ENCODE peak calls at places on chromosomes 1 and 21, in six cellular contexts. P, H, G, I, M and T are unnamed samples.

GRCh38 chr1:154774175-154774855 is 95.8 kb downstream of the KCNN3 start:
- DNase-seq in P (no peak), H (no peak), G (no peak), I (no peak), M (no peak), T (no peak)

GRCh38 chr1:193031431-193031830 is 27.7 kb downstream of the UCHL5 start:
- DNase-seq in P (peak), H (no peak), G (no peak), I (peak), M (peak), T (no peak)

GRCh38 chr1:4700801-4701200 is 46.4 kb downstream of the AJAP1 start:
- DNase-seq in P (no peak), H (peak), G (no peak), I (no peak), M (no peak), T (no peak)

GRCh38 chr21:38227401-38227800 is 29.4 kb upstream of the KCNJ15 start:
- DNase-seq in P (no peak), H (no peak), G (no peak), I (no peak), M (no peak), T (no peak)

GRCh38 chr1:167117225-167117624 is 23.4 kb downstream of the STYXL2 start:
- DNase-seq in P (no peak), H (no peak), G (no peak), I (no peak), M (no peak), T (no peak)

GRCh38 chr1:18721776-18722175 is 91.1 kb downstream of the PAX7 start:
- DNase-seq in P (no peak), H (no peak), G (no peak), I (no peak), M (no peak), T (no peak)

GRCh38 chr1:30101016-30101415 is 622.4 kb downstream of the MATN1 start:
- DNase-seq in P (no peak), H (no peak), G (no peak), I (no peak), M (no peak), T (no peak)

GRCh38 chr1:90174246-90174645 is 179.3 kb downstream of the ZNF326 start:
- DNase-seq in P (no peak), H (no peak), G (no peak), I (no peak), M (no peak), T (peak)

GRCh38 chr1:192887426-192887825 is 78.6 kb downstream of the RGS2 start:
- DNase-seq in P (no peak), H (no peak), G (no peak), I (no peak), M (no peak), T (no peak)

GRCh38 chr1:20603473-20604464 is 14.9 kb downstream of the CDA start:
- DNase-seq in P (peak), H (no peak), G (peak), I (peak), M (peak), T (peak)

GRCh38 chr1:193525917-193526710 is 339.7 kb upstream of the B3GALT2 start:
- DNase-seq in P (no peak), H (no peak), G (no peak), I (no peak), M (no peak), T (no peak)

GRCh38 chr1:159828916-159829634 is 2.4 kb downstream of the SLAMF8 start:
- DNase-seq in P (no peak), H (no peak), G (no peak), I (peak), M (peak), T (no peak)

DNA sequence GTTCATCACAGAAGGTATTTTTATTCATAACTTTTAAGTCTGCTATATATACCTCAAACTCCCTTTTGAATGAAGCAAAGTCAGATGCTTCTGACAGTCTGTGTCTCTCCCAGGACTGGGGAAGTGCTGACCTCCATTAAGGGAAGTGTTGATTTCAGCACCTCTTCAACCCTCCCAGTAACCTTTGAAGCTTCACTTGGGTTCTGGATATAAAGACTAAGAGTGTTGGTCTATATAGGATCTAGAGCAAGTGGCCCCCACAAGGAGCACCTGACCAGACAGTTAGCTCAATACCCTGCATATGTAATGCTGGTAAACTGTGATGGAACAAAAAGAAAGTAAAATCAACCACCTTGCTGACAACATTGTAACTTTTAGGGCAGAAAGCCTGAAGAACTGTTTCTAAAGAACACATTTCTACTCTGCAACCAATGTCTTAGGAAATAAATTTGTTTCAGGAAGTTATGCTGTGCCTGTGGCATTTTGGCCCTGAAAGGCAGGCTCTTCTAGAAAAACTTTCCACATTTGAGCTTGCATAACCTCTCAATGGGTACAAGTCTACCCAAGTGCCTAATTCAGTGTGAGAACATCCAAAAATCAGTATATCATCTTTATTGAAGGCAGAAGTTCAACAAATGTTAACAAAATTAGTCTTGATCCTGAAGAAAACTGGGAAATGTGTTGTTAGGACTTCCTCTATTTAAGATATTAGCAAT is 865 bp upstream of the PTPN22 start:
- DNase-seq in P (no peak), H (peak), G (no peak), I (no peak), M (no peak), T (no peak)
- H3K4me3 ChIP-seq in P (no peak), H (peak), G (no peak), I (no peak), M (no peak), T (no peak)

GRCh38 chr1:235971571-235972315 is 93.1 kb downstream of the NID1 start:
- DNase-seq in P (peak), H (peak), G (peak), I (peak), M (peak), T (peak)
- H3K4me3 ChIP-seq in P (peak), H (no peak), G (peak), I (no peak), M (peak), T (peak)

GRCh38 chr1:116415699-116416533 is 42.9 kb downstream of the ATP1A1 start:
- DNase-seq in P (no peak), H (peak), G (no peak), I (no peak), M (peak), T (no peak)

GRCh38 chr1:116417678-116418077 is 44.6 kb downstream of the ATP1A1 start:
- DNase-seq in P (no peak), H (no peak), G (no peak), I (no peak), M (no peak), T (no peak)

GRCh38 chr1:116415200-116415698 is 42.2 kb downstream of the ATP1A1 start:
- DNase-seq in P (no peak), H (no peak), G (no peak), I (no peak), M (no peak), T (no peak)

GRCh38 chr1:116418091-116418830 is 45.2 kb downstream of the ATP1A1 start:
- DNase-seq in P (peak), H (peak), G (peak), I (peak), M (peak), T (peak)

DNA sequence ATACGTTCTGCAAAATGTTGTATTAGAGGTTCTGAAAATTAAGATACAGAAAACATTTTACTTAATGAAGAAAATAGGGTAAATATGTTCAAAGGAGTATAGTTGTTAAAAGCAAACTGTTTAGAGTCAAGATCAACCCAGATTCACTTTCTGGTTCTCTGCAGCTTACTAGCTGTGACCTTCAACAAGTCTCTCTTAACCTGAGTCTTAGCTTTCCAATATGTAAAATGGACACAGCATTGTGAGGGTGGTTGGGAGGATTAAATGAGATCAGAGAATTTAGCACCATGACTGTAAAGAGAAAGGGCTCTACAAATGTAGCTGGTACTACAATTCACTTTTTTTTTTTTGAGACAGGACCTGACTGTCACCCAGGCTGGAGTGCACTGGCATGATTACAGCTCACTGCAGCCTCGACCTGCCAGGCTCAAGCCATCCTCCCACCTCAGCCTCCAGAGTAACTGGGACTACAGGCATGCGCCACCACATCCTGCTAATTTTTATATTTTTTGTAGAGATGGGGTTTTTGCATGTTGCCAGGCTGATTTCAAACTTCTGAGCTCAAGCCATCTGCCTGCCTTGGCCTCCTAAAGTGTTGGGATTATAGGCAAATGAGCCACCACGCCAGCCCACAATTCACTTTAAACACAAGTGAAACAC is 43.9 kb downstream of the ATP1A1 start:
- DNase-seq in P (no peak), H (peak), G (no peak), I (no peak), M (peak), T (no peak)
- H3K4me3 ChIP-seq in P (no peak), H (peak), G (no peak), I (no peak), M (peak), T (no peak)

DNA sequence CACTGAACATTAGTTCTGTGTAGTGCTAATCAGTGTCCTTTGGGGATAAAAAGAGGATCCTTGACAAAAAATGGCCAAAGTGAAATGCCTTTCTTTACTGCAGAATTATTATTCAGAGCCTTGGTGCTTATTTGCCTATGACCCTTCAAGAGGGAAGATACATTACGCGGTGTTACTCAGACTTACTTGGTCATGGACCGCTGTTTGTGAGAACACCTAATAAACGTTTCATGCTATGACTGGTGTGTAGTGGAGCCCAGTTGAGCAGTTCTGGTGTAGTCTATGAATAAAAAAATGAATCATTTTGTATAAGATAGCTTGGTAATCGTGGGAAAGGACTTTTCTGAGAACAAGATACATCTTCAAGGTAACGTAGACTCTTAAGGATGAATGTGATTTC is 8.3 kb downstream of the NFYC start:
- DNase-seq in P (no peak), H (no peak), G (no peak), I (no peak), M (peak), T (no peak)
- H3K4me3 ChIP-seq in P (no peak), H (no peak), G (no peak), I (no peak), M (peak), T (no peak)